ENCODE peak calls at places on chromosomes 2 and 18, in six cellular contexts. R is Right ventricle myocardium superior; I is lower leg skin; S is activated B cell treated with CpG ODN at 0.5 μM for 24 hours; K is activated CD4-positive, alpha-beta T cell treated with anti-CD3 and anti-CD28 coated beads for 48 hours; P is NCI-H524. H is an unnamed sample.

GRCh38 chr2:8447610-8448221 is 234.1 kb upstream of the ID2 start:
- DNase-seq in S (no peak), R (no peak), P (no peak), I (peak), K (no peak), H (no peak)

GRCh38 chr2:173126819-173127218 is 51.2 kb downstream of the MAP3K20 start:
- DNase-seq in I (no peak), K (no peak), S (no peak), P (no peak), R (no peak), H (no peak)

GRCh38 chr2:27776097-27776496 is 4.6 kb downstream of the MRPL33 start:
- DNase-seq in S (no peak), K (no peak), P (no peak), R (peak), I (no peak), H (no peak)

GRCh38 chr2:181774601-181775179 is 94.4 kb upstream of the NEUROD1 start:
- DNase-seq in R (no peak), P (no peak), K (no peak), I (no peak), S (no peak), H (peak)

GRCh38 chr2:192194065-192194865 is 468 bp downstream of the TMEFF2 start:
- DNase-seq in R (peak), S (peak), P (peak), K (peak), I (peak), H (no peak)

GRCh38 chr2:178845565-178846457 is 38.6 kb upstream of the TTN start:
- DNase-seq in P (no peak), S (no peak), K (no peak), I (no peak), R (no peak), H (no peak)

GRCh38 chr2:86615596-86615995 is 8.1 kb downstream of the RNF103 start:
- DNase-seq in I (no peak), K (no peak), S (no peak), R (no peak), P (no peak), H (no peak)

GRCh38 chr2:29253495-29253894 is 138.3 kb downstream of the CLIP4 start:
- DNase-seq in P (no peak), K (no peak), S (no peak), I (no peak), R (no peak), H (no peak)

GRCh38 chr2:190930411-190930810 is 49.8 kb downstream of the GLS start:
- DNase-seq in K (no peak), I (no peak), P (no peak), S (no peak), R (no peak), H (no peak)

GRCh38 chr18:76801567-76802505 is 20.5 kb upstream of the ZNF236 start:
- DNase-seq in R (peak), S (peak), I (peak), P (peak), K (peak), H (peak)

H was measured in NAMALWA.